ENCODE peak calls at places on chromosomes 5 and 9, in four cellular contexts. H is thyroid gland, F is sigmoid colon, J is lower lobe of right lung. P is an unnamed sample.

GRCh38 chr9:134804871-134805270 is 75.7 kb upstream of the FCN2 start:
- DNase-seq in H (no peak), J (no peak), F (no peak), P (no peak)

GRCh38 chr5:95647886-95648860 is 1.6 kb downstream of the RFESD start:
- DNase-seq in J (no peak), H (no peak), F (no peak), P (no peak)

GRCh38 chr5:6473284-6473683 is 24.6 kb downstream of the UBE2QL1 start:
- DNase-seq in F (peak), J (no peak), H (no peak), P (no peak)

GRCh38 chr5:17269201-17269600 is 51.8 kb downstream of the BASP1 start:
- DNase-seq in J (no peak), F (no peak), H (no peak), P (no peak)

GRCh38 chr5:139389701-139390638 is at the start of gene MZB1:
- DNase-seq in F (no peak), J (no peak), H (no peak), P (no peak)

GRCh38 chr9:133600747-133601146 is 8.4 kb downstream of the FAM163B start:
- DNase-seq in F (no peak), H (no peak), J (no peak), P (no peak)

GRCh38 chr5:80703747-80704146 is 49.0 kb upstream of the DHFR start:
- DNase-seq in J (no peak), F (no peak), H (no peak), P (no peak)

GRCh38 chr9:137053944-137054931 is at the start of gene ENTPD2:
- DNase-seq in F (no peak), J (peak), H (peak), P (no peak)

GRCh38 chr5:117494208-117494607 is 919.6 kb upstream of the SEMA6A start:
- DNase-seq in F (no peak), H (no peak), J (no peak), P (no peak)

GRCh38 chr9:133429641-133430161 is 7.5 kb downstream of the ADAMTS13 start:
- DNase-seq in J (no peak), H (peak), F (no peak), P (no peak)

GRCh38 chr9:77132991-77133390 is 44.3 kb upstream of the VPS13A start:
- DNase-seq in H (no peak), F (no peak), J (no peak), P (no peak)

GRCh38 chr5:18792145-18792544 is 1157.9 kb downstream of the TAF11L14 start:
- DNase-seq in F (no peak), H (no peak), J (no peak), P (no peak)

GRCh38 chr5:152290181-152290580 is 114.9 kb downstream of the NMUR2 start:
- DNase-seq in F (no peak), J (no peak), H (no peak), P (no peak)

GRCh38 chr5:32383065-32383464 is 61.5 kb downstream of the ZFR start:
- DNase-seq in H (no peak), F (no peak), J (no peak), P (no peak)

GRCh38 chr5:178399723-178400115 is 167.1 kb upstream of the PHYKPL start:
- DNase-seq in F (peak), J (peak), H (no peak), P (no peak)

GRCh38 chr5:145478651-145479050 is 356.5 kb downstream of the PRELID2 start:
- DNase-seq in H (no peak), F (no peak), J (no peak), P (no peak)

GRCh38 chr9:81574399-81574798 is 114.9 kb downstream of the TLE1 start:
- DNase-seq in H (no peak), J (no peak), F (no peak), P (no peak)

GRCh38 chr9:16202913-16203734 is 650.3 kb downstream of the CCDC171 start:
- DNase-seq in F (no peak), H (no peak), J (no peak), P (no peak)

GRCh38 chr5:147093138-147093537 is 141.7 kb upstream of the STK32A start:
- DNase-seq in J (no peak), H (no peak), F (no peak), P (no peak)

GRCh38 chr9:89435315-89435823 is 62.5 kb downstream of the SEMA4D start:
- DNase-seq in H (peak), F (no peak), J (peak), P (peak)

GRCh38 chr9:92635760-92636159 is 34.2 kb downstream of the IPPK start:
- DNase-seq in F (peak), J (peak), H (no peak), P (no peak)

GRCh38 chr9:101485873-101486692 is 47.6 kb upstream of the RNF20 start:
- DNase-seq in H (peak), F (no peak), J (peak), P (no peak)

GRCh38 chr9:131936929-131937328 is 142.7 kb downstream of the MED27 start:
- DNase-seq in H (no peak), J (no peak), F (no peak), P (no peak)

GRCh38 chr5:134503937-134504437 is 21.5 kb upstream of the JADE2 start:
- DNase-seq in H (no peak), F (no peak), J (no peak), P (no peak)

GRCh38 chr5:151202381-151203139 is 21.3 kb downstream of the CCDC69 start:
- DNase-seq in F (no peak), H (no peak), J (no peak), P (no peak)
- H3K4me3 ChIP-seq in F (no peak), H (no peak), J (no peak), P (no peak)

GRCh38 chr5:39426136-39426535 is 1.4 kb upstream of the DAB2 start:
- DNase-seq in H (no peak), J (no peak), F (no peak), P (no peak)
- H3K4me3 ChIP-seq in H (no peak), J (no peak), F (no peak), P (no peak)

GRCh38 chr5:67042586-67043133 is 153.9 kb downstream of the CD180 start:
- DNase-seq in J (no peak), F (no peak), H (no peak), P (no peak)
- H3K4me3 ChIP-seq in J (no peak), F (no peak), H (no peak), P (no peak)

GRCh38 chr5:58764199-58764598 is 181.3 kb downstream of the RAB3C start:
- DNase-seq in J (no peak), F (no peak), H (no peak), P (no peak)

GRCh38 chr5:58755397-58755796 is 172.5 kb downstream of the RAB3C start:
- DNase-seq in F (no peak), H (no peak), J (no peak), P (no peak)

GRCh38 chr5:58761418-58761817 is 178.5 kb downstream of the RAB3C start:
- DNase-seq in F (no peak), H (no peak), J (no peak), P (no peak)

GRCh38 chr5:58763390-58763789 is 180.5 kb downstream of the RAB3C start:
- DNase-seq in J (no peak), H (no peak), F (no peak), P (no peak)

GRCh38 chr5:58759745-58760144 is 176.9 kb downstream of the RAB3C start:
- DNase-seq in H (no peak), J (no peak), F (no peak), P (no peak)
- H3K4me3 ChIP-seq in H (no peak), J (peak), F (peak), P (no peak)

GRCh38 chr5:55853271-55853670 is 2.1 kb downstream of the IL31RA start:
- DNase-seq in H (no peak), J (no peak), F (no peak), P (no peak)

GRCh38 chr5:55851675-55851979 is 470 bp downstream of the IL31RA start:
- DNase-seq in J (no peak), H (no peak), F (no peak), P (no peak)

GRCh38 chr5:55848783-55849182 is 2.4 kb upstream of the IL31RA start:
- DNase-seq in H (no peak), J (no peak), F (no peak), P (no peak)

GRCh38 chr5:55852503-55852902 is 1.3 kb downstream of the IL31RA start:
- DNase-seq in F (no peak), J (no peak), H (no peak), P (no peak)

GRCh38 chr5:55850839-55851674 is at the start of gene IL31RA:
- DNase-seq in F (no peak), J (no peak), H (no peak), P (no peak)
- H3K4me3 ChIP-seq in F (peak), J (no peak), H (no peak), P (no peak)

P was measured in iPS DF 6.9.